ENCODE peak calls at places on chromosome 12, in eight cellular contexts. E, X, V, J, U, Z, Q and D are unnamed samples.

GRCh38 chr12:96263449-96263902 is 69.3 kb downstream of the ELK3 start:
- DNase-seq in Q (peak; percentile 77), J (no peak), X (no peak), U (no peak), E (no peak), V (no peak), Z (no peak), D (peak; percentile 52)

GRCh38 chr12:113874999-113875561 is 91.0 kb downstream of the RBM19 start:
- DNase-seq in Q (no peak), U (no peak), X (no peak), E (peak; percentile 30), V (no peak), J (peak; percentile 37), Z (no peak), D (peak; percentile 84)

GRCh38 chr12:13183621-13184020 is 12.9 kb upstream of the EMP1 start:
- DNase-seq in Z (no peak), J (no peak), Q (no peak), V (no peak), X (no peak), E (no peak), U (no peak), D (no peak)

GRCh38 chr12:62660763-62661162 is 194.1 kb downstream of the MON2 start:
- DNase-seq in X (no peak), E (no peak), J (peak; percentile 79), V (no peak), Q (no peak), U (no peak), Z (no peak), D (peak; percentile 86)

GRCh38 chr12:6430990-6431353 is 13.8 kb upstream of the CD27 start:
- DNase-seq in E (no peak), V (no peak), X (no peak), U (no peak), J (no peak), Q (no peak), Z (no peak), D (peak; percentile 6)

GRCh38 chr12:21526053-21526452 is at the start of gene SPX:
- DNase-seq in U (no peak), Q (peak; percentile 20), V (peak; percentile 4), Z (no peak), J (peak; percentile 20), E (no peak), X (no peak), D (peak; percentile 48)

GRCh38 chr12:30041096-30041495 is 257.4 kb upstream of the TMTC1 start:
- DNase-seq in J (no peak), U (no peak), V (no peak), Z (no peak), X (no peak), Q (no peak), E (no peak), D (no peak)

GRCh38 chr12:69368171-69368570 is 8.6 kb downstream of the YEATS4 start:
- DNase-seq in V (no peak), J (no peak), E (no peak), Q (no peak), X (no peak), Z (no peak), U (no peak), D (no peak)

GRCh38 chr12:119208626-119209061 is 29.9 kb downstream of the HSPB8 start:
- DNase-seq in V (no peak), Q (peak; percentile 28), X (no peak), U (peak; percentile 88), J (no peak), Z (peak; percentile 55), E (peak; percentile 81), D (peak; percentile 1)

GRCh38 chr12:116916714-116917114 is 6.0 kb downstream of the FBXW8 start:
- DNase-seq in V (peak; percentile 32), J (peak; percentile 71), Q (peak; percentile 10), E (no peak), Z (no peak), U (no peak), X (no peak), D (peak; percentile 90)

GRCh38 chr12:8544295-8544694 is 3.6 kb upstream of the CLEC4E start:
- DNase-seq in U (no peak), V (peak; percentile 87), J (peak; percentile 37), Q (peak; percentile 72), X (peak; percentile 51), Z (peak; percentile 20), E (peak; percentile 62), D (peak; percentile 81)

GRCh38 chr12:84638811-84639368 is 273.7 kb downstream of the SLC6A15 start:
- DNase-seq in E (no peak), X (no peak), Q (no peak), U (no peak), J (peak; percentile 33), Z (no peak), V (no peak), D (peak; percentile 47)

GRCh38 chr12:113236539-113237354 is 15.5 kb downstream of the TPCN1 start:
- DNase-seq in J (no peak), X (no peak), Z (peak; percentile 13), E (no peak), V (no peak), U (peak; percentile 58), Q (no peak), D (no peak)

GRCh38 chr12:122078141-122079037 is at the start of gene MLXIP:
- DNase-seq in E (peak; percentile 97), V (peak; percentile 97), J (peak; percentile 94), Z (peak; percentile 90), X (peak; percentile 91), U (peak; percentile 95), Q (peak; percentile 95), D (peak; percentile 94)

GRCh38 chr12:24015771-24016170 is 66.3 kb upstream of the SOX5 start:
- DNase-seq in E (no peak), J (no peak), V (no peak), U (no peak), Q (no peak), X (no peak), Z (no peak), D (no peak)

GRCh38 chr12:45232771-45233372 is 17.0 kb downstream of the ANO6 start:
- DNase-seq in Q (peak; percentile 64), U (no peak), Z (peak; percentile 73), J (peak; percentile 95), E (no peak), X (no peak), V (no peak), D (peak; percentile 94)

GRCh38 chr12:127263621-127264020 is 1003.3 kb upstream of the TMEM132C start:
- DNase-seq in J (peak; percentile 54), E (no peak), U (no peak), Z (no peak), X (no peak), Q (no peak), V (no peak), D (no peak)

GRCh38 chr12:26798013-26798412 is 35.0 kb downstream of the ITPR2 start:
- DNase-seq in U (no peak), J (no peak), X (no peak), Z (no peak), V (peak; percentile 43), E (no peak), Q (no peak), D (peak; percentile 77)

GRCh38 chr12:47740536-47741339 is 15.4 kb upstream of the ENDOU start:
- DNase-seq in X (no peak), E (no peak), Z (no peak), U (no peak), Q (no peak), V (peak; percentile 62), J (no peak), D (no peak)
- TF ChIP-seq CTCF in X (no peak), E (no peak), Z (no peak), U (no peak), Q (no peak), V (no peak), J (no peak), D (no peak)

DNA sequence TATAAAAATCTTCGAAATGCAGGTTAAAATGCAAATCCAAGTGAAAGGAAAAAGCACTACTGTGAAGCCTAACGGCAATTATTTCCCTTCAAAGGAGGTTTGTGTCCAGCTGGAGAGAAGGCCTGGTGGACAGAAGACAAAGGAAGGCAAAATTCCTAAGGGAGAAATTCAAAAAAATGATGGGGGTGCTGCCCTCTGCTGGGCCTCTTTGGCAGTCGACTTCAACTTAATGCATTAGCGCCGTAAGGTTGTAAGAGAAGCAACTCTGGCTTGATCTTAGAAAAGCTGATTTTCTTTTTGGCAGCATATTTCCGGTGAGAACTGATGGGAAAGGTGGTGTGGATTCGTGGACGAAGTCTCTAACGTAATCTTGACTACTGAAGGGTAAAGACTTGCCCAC is 34.3 kb upstream of the CHFR start:
- DNase-seq in J (no peak), X (no peak), Q (no peak), Z (no peak), U (no peak), V (no peak), E (no peak), D (no peak)
- TF ChIP-seq CTCF in J (no peak), X (peak; percentile 26), Q (no peak), Z (no peak), U (no peak), V (peak; percentile 77), E (peak; percentile 4), D (peak; percentile 15)

GRCh38 chr12:109627633-109628032 is 54.0 kb downstream of the MVK start:
- DNase-seq in V (no peak), Q (no peak), J (no peak), X (no peak), U (no peak), Z (no peak), E (no peak), D (no peak)
- TF ChIP-seq CTCF in V (no peak), Q (no peak), J (no peak), X (no peak), U (no peak), Z (no peak), E (no peak), D (no peak)

GRCh38 chr12:78865297-78865955 is 852 bp downstream of the SYT1 start:
- DNase-seq in J (no peak), E (no peak), X (no peak), U (no peak), V (no peak), Q (no peak), Z (no peak), D (peak; percentile 11)

GRCh38 chr12:78864483-78865296 is at the start of gene SYT1:
- DNase-seq in E (peak; percentile 57), Q (peak; percentile 1), X (peak; percentile 49), V (no peak), Z (no peak), J (peak; percentile 79), U (no peak), D (peak; percentile 92)

GRCh38 chr12:78866518-78866917 is 1.9 kb downstream of the SYT1 start:
- DNase-seq in V (no peak), J (no peak), E (no peak), Z (no peak), Q (no peak), X (no peak), U (no peak), D (no peak)

DNA sequence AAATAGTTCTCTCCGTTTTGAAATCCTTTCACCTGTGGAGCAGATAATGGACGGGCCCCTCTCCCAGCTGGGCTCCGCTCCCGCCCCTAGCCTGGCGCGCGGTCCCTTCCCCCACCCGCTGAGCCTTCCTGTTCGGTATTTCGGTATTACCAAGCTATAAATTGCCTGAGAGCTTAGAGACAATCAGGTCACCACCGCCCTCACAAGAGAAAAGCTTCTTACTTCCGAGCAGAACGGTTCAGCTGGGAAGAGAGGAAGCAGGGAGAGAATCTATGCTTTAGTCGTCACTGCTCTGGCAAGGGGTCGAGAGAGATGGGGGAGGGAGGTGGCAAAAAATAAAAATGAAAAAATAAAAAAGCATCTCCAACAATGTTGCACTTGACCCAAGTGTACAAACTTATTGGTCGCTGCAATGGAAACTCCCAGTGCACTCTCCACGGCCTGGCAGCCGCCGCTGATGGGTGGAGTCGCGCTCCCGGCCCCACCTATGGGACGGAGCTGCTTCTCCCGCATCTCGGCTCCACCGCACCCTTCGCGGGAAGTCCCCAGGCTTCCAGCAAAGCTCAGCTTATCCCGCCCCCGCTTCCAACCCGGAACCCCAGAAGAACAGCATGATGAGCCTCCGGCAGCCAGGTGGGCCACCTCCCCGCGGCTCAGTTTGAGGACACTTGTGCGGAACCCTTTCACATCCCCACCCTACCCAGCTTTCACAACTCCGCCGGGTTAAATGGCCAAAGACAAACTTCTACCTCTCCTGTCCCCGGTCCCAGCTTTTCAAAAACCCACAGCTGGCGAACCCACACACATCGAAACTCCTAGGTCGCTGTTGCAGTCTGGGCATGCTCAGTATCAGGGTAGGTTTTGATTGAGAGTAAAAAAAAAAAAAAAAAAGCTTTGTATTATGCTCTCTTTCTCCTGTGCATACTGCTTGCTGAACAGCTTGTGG is 819 bp upstream of the SYT1 start:
- DNase-seq in J (peak; percentile 34), E (no peak), Z (no peak), V (no peak), U (no peak), X (peak; percentile 27), Q (peak; percentile 12), D (peak; percentile 67)
- TF ChIP-seq CTCF in J (no peak), E (no peak), Z (no peak), V (no peak), U (no peak), X (no peak), Q (no peak), D (no peak)